ENCODE peak calls at places on chromosomes 7 and 10, in six cellular contexts. One of them, this sample, is unnamed.

GRCh38 chr7:158097511-158098124 is 490.0 kb downstream of the PTPRN2 start:
- DNase-seq in stimulated activated CD4-positive, alpha-beta T cell treated with anti-CD3 and anti-CD28 coated beads, Interleukin-2, amount 100 ng/mL, for 48 hours: no peak
- DNase-seq in AG08396: no peak
- DNase-seq in cardiac muscle cell: no peak
- DNase-seq in heart left ventricle: peak; percentile 13
- DNase-seq in LNCaP clone FGC: no peak
- DNase-seq in this sample: no peak

GRCh38 chr7:158863611-158864506 is 7.5 kb downstream of the DYNC2I1 start:
- DNase-seq in heart left ventricle: peak; percentile 93
- DNase-seq in cardiac muscle cell: peak; percentile 75
- DNase-seq in LNCaP clone FGC: no peak
- DNase-seq in AG08396: peak; percentile 80
- DNase-seq in stimulated activated CD4-positive, alpha-beta T cell treated with anti-CD3 and anti-CD28 coated beads, Interleukin-2, amount 100 ng/mL, for 48 hours: peak; percentile 26
- DNase-seq in this sample: peak; percentile 64

GRCh38 chr10:110863361-110863760 is 8.4 kb upstream of the PDCD4 start:
- DNase-seq in LNCaP clone FGC: no peak
- DNase-seq in stimulated activated CD4-positive, alpha-beta T cell treated with anti-CD3 and anti-CD28 coated beads, Interleukin-2, amount 100 ng/mL, for 48 hours: no peak
- DNase-seq in cardiac muscle cell: no peak
- DNase-seq in heart left ventricle: no peak
- DNase-seq in AG08396: no peak
- DNase-seq in this sample: no peak

GRCh38 chr10:110006358-110007170 is 1.2 kb upstream of the ADD3 start:
- DNase-seq in stimulated activated CD4-positive, alpha-beta T cell treated with anti-CD3 and anti-CD28 coated beads, Interleukin-2, amount 100 ng/mL, for 48 hours: no peak
- DNase-seq in LNCaP clone FGC: no peak
- DNase-seq in cardiac muscle cell: peak; percentile 80
- DNase-seq in AG08396: peak; percentile 60
- DNase-seq in heart left ventricle: peak; percentile 79
- DNase-seq in this sample: peak; percentile 19

GRCh38 chr10:132708441-132708840 is 77.5 kb downstream of the NKX6-2 start:
- DNase-seq in heart left ventricle: peak; percentile 8
- DNase-seq in LNCaP clone FGC: no peak
- DNase-seq in stimulated activated CD4-positive, alpha-beta T cell treated with anti-CD3 and anti-CD28 coated beads, Interleukin-2, amount 100 ng/mL, for 48 hours: no peak
- DNase-seq in AG08396: no peak
- DNase-seq in cardiac muscle cell: no peak
- DNase-seq in this sample: no peak

GRCh38 chr7:110595694-110596093 is 495.2 kb upstream of the LRRN3 start:
- DNase-seq in stimulated activated CD4-positive, alpha-beta T cell treated with anti-CD3 and anti-CD28 coated beads, Interleukin-2, amount 100 ng/mL, for 48 hours: no peak
- DNase-seq in AG08396: no peak
- DNase-seq in heart left ventricle: no peak
- DNase-seq in cardiac muscle cell: no peak
- DNase-seq in LNCaP clone FGC: no peak
- DNase-seq in this sample: peak; percentile 26

GRCh38 chr10:120541971-120542370 is 84.9 kb downstream of the PLPP4 start:
- DNase-seq in AG08396: no peak
- DNase-seq in heart left ventricle: no peak
- DNase-seq in LNCaP clone FGC: no peak
- DNase-seq in cardiac muscle cell: no peak
- DNase-seq in stimulated activated CD4-positive, alpha-beta T cell treated with anti-CD3 and anti-CD28 coated beads, Interleukin-2, amount 100 ng/mL, for 48 hours: no peak
- DNase-seq in this sample: no peak

GRCh38 chr7:17846935-17847334 is 93.4 kb downstream of the SNX13 start:
- DNase-seq in AG08396: no peak
- DNase-seq in heart left ventricle: no peak
- DNase-seq in cardiac muscle cell: no peak
- DNase-seq in LNCaP clone FGC: no peak
- DNase-seq in stimulated activated CD4-positive, alpha-beta T cell treated with anti-CD3 and anti-CD28 coated beads, Interleukin-2, amount 100 ng/mL, for 48 hours: no peak
- DNase-seq in this sample: no peak

GRCh38 chr7:27590421-27590820 is 72.3 kb downstream of the HIBADH start:
- DNase-seq in stimulated activated CD4-positive, alpha-beta T cell treated with anti-CD3 and anti-CD28 coated beads, Interleukin-2, amount 100 ng/mL, for 48 hours: no peak
- DNase-seq in LNCaP clone FGC: no peak
- DNase-seq in AG08396: no peak
- DNase-seq in cardiac muscle cell: no peak
- DNase-seq in heart left ventricle: no peak
- DNase-seq in this sample: no peak

GRCh38 chr10:89327803-89328441 is at the start of gene IFIT3:
- DNase-seq in AG08396: peak; percentile 84
- DNase-seq in cardiac muscle cell: peak; percentile 97
- DNase-seq in heart left ventricle: peak; percentile 81
- DNase-seq in stimulated activated CD4-positive, alpha-beta T cell treated with anti-CD3 and anti-CD28 coated beads, Interleukin-2, amount 100 ng/mL, for 48 hours: no peak
- DNase-seq in LNCaP clone FGC: no peak
- DNase-seq in this sample: peak; percentile 72

GRCh38 chr7:128311003-128311402 is 32.7 kb downstream of the RBM28 start:
- DNase-seq in stimulated activated CD4-positive, alpha-beta T cell treated with anti-CD3 and anti-CD28 coated beads, Interleukin-2, amount 100 ng/mL, for 48 hours: no peak
- DNase-seq in LNCaP clone FGC: no peak
- DNase-seq in AG08396: no peak
- DNase-seq in heart left ventricle: no peak
- DNase-seq in cardiac muscle cell: no peak
- DNase-seq in this sample: no peak

GRCh38 chr7:75966209-75966961 is 28.0 kb downstream of the TMEM120A start:
- DNase-seq in LNCaP clone FGC: no peak
- DNase-seq in stimulated activated CD4-positive, alpha-beta T cell treated with anti-CD3 and anti-CD28 coated beads, Interleukin-2, amount 100 ng/mL, for 48 hours: no peak
- DNase-seq in AG08396: peak; percentile 57
- DNase-seq in cardiac muscle cell: peak; percentile 59
- DNase-seq in heart left ventricle: peak; percentile 75
- DNase-seq in this sample: no peak

GRCh38 chr10:95305606-95306385 is 15.0 kb upstream of the PDLIM1 start:
- DNase-seq in stimulated activated CD4-positive, alpha-beta T cell treated with anti-CD3 and anti-CD28 coated beads, Interleukin-2, amount 100 ng/mL, for 48 hours: no peak
- DNase-seq in heart left ventricle: no peak
- DNase-seq in cardiac muscle cell: peak; percentile 58
- DNase-seq in LNCaP clone FGC: no peak
- DNase-seq in AG08396: no peak
- DNase-seq in this sample: no peak

GRCh38 chr7:147556317-147556716 is 1034.2 kb upstream of the C7orf33 start:
- DNase-seq in heart left ventricle: no peak
- DNase-seq in LNCaP clone FGC: no peak
- DNase-seq in AG08396: no peak
- DNase-seq in cardiac muscle cell: no peak
- DNase-seq in stimulated activated CD4-positive, alpha-beta T cell treated with anti-CD3 and anti-CD28 coated beads, Interleukin-2, amount 100 ng/mL, for 48 hours: no peak
- DNase-seq in this sample: no peak

GRCh38 chr7:74657692-74658170 is at the start of gene GTF2I:
- DNase-seq in LNCaP clone FGC: no peak
- DNase-seq in AG08396: no peak
- DNase-seq in stimulated activated CD4-positive, alpha-beta T cell treated with anti-CD3 and anti-CD28 coated beads, Interleukin-2, amount 100 ng/mL, for 48 hours: peak; percentile 44
- DNase-seq in cardiac muscle cell: no peak
- DNase-seq in heart left ventricle: no peak
- DNase-seq in this sample: no peak